ENCODE peak calls at places on chromosomes 3 and 15, in eight cellular contexts. One of them, this sample, is unnamed.

GRCh38 chr3:131494706-131495105 is 8.1 kb downstream of the MRPL3 start:
- DNase-seq in HFFc6: no peak
- DNase-seq in activated CD4-positive, CD25-positive, alpha-beta regulatory T cell treated with anti-CD3 and anti-CD28 coated beads, Interleukin-2, amount 50 U/mL, for 72 hours: no peak
- DNase-seq in pulmonary artery endothelial cell: no peak
- DNase-seq in kidney glomerular epithelial cell: peak; percentile 43
- DNase-seq in SW 1271: no peak
- DNase-seq in caudate nucleus: no peak
- DNase-seq in HTR-8/SVneo: no peak
- DNase-seq in this sample: no peak

GRCh38 chr3:65114041-65114440 is 426.2 kb upstream of the ADAMTS9 start:
- DNase-seq in HFFc6: no peak
- DNase-seq in activated CD4-positive, CD25-positive, alpha-beta regulatory T cell treated with anti-CD3 and anti-CD28 coated beads, Interleukin-2, amount 50 U/mL, for 72 hours: no peak
- DNase-seq in pulmonary artery endothelial cell: no peak
- DNase-seq in kidney glomerular epithelial cell: no peak
- DNase-seq in SW 1271: no peak
- DNase-seq in caudate nucleus: no peak
- DNase-seq in HTR-8/SVneo: no peak
- DNase-seq in this sample: no peak

GRCh38 chr3:72818915-72819314 is 29.3 kb downstream of the SHQ1 start:
- DNase-seq in HFFc6: peak; percentile 72
- DNase-seq in activated CD4-positive, CD25-positive, alpha-beta regulatory T cell treated with anti-CD3 and anti-CD28 coated beads, Interleukin-2, amount 50 U/mL, for 72 hours: no peak
- DNase-seq in pulmonary artery endothelial cell: no peak
- DNase-seq in kidney glomerular epithelial cell: no peak
- DNase-seq in SW 1271: no peak
- DNase-seq in caudate nucleus: no peak
- DNase-seq in HTR-8/SVneo: no peak
- DNase-seq in this sample: no peak

GRCh38 chr3:141498592-141499223 is 11.9 kb downstream of the RASA2 start:
- DNase-seq in HFFc6: no peak
- DNase-seq in activated CD4-positive, CD25-positive, alpha-beta regulatory T cell treated with anti-CD3 and anti-CD28 coated beads, Interleukin-2, amount 50 U/mL, for 72 hours: peak; percentile 74
- DNase-seq in pulmonary artery endothelial cell: no peak
- DNase-seq in kidney glomerular epithelial cell: no peak
- DNase-seq in SW 1271: no peak
- DNase-seq in caudate nucleus: no peak
- DNase-seq in HTR-8/SVneo: no peak
- DNase-seq in this sample: peak; percentile 81

GRCh38 chr15:81040757-81041156 is 40.0 kb downstream of the TLNRD1 start:
- DNase-seq in HFFc6: no peak
- DNase-seq in activated CD4-positive, CD25-positive, alpha-beta regulatory T cell treated with anti-CD3 and anti-CD28 coated beads, Interleukin-2, amount 50 U/mL, for 72 hours: no peak
- DNase-seq in pulmonary artery endothelial cell: no peak
- DNase-seq in kidney glomerular epithelial cell: no peak
- DNase-seq in SW 1271: no peak
- DNase-seq in caudate nucleus: no peak
- DNase-seq in HTR-8/SVneo: no peak
- DNase-seq in this sample: no peak

GRCh38 chr15:35448294-35448693 is 97.7 kb downstream of the DPH6 start:
- DNase-seq in HFFc6: no peak
- DNase-seq in activated CD4-positive, CD25-positive, alpha-beta regulatory T cell treated with anti-CD3 and anti-CD28 coated beads, Interleukin-2, amount 50 U/mL, for 72 hours: no peak
- DNase-seq in pulmonary artery endothelial cell: no peak
- DNase-seq in kidney glomerular epithelial cell: no peak
- DNase-seq in SW 1271: no peak
- DNase-seq in caudate nucleus: no peak
- DNase-seq in HTR-8/SVneo: peak; percentile 14
- DNase-seq in this sample: no peak

GRCh38 chr15:58492661-58493397 is 61.0 kb downstream of the LIPC start:
- DNase-seq in HFFc6: no peak
- DNase-seq in activated CD4-positive, CD25-positive, alpha-beta regulatory T cell treated with anti-CD3 and anti-CD28 coated beads, Interleukin-2, amount 50 U/mL, for 72 hours: no peak
- DNase-seq in pulmonary artery endothelial cell: no peak
- DNase-seq in kidney glomerular epithelial cell: no peak
- DNase-seq in SW 1271: no peak
- DNase-seq in caudate nucleus: no peak
- DNase-seq in HTR-8/SVneo: no peak
- DNase-seq in this sample: no peak

GRCh38 chr15:84749111-84749991 is 959 bp downstream of the ZNF592 start:
- DNase-seq in HFFc6: no peak
- DNase-seq in activated CD4-positive, CD25-positive, alpha-beta regulatory T cell treated with anti-CD3 and anti-CD28 coated beads, Interleukin-2, amount 50 U/mL, for 72 hours: peak; percentile 47
- DNase-seq in pulmonary artery endothelial cell: no peak
- DNase-seq in kidney glomerular epithelial cell: no peak
- DNase-seq in SW 1271: no peak
- DNase-seq in caudate nucleus: no peak
- DNase-seq in HTR-8/SVneo: no peak
- DNase-seq in this sample: peak; percentile 59

GRCh38 chr15:70258369-70259029 is 160.8 kb upstream of the TLE3 start:
- DNase-seq in HFFc6: no peak
- DNase-seq in activated CD4-positive, CD25-positive, alpha-beta regulatory T cell treated with anti-CD3 and anti-CD28 coated beads, Interleukin-2, amount 50 U/mL, for 72 hours: peak; percentile 75
- DNase-seq in pulmonary artery endothelial cell: no peak
- DNase-seq in kidney glomerular epithelial cell: no peak
- DNase-seq in SW 1271: no peak
- DNase-seq in caudate nucleus: no peak
- DNase-seq in HTR-8/SVneo: no peak
- DNase-seq in this sample: peak; percentile 84

GRCh38 chr3:59212128-59212764 is 162.4 kb upstream of the CFAP20DC start:
- DNase-seq in HFFc6: peak; percentile 32
- DNase-seq in activated CD4-positive, CD25-positive, alpha-beta regulatory T cell treated with anti-CD3 and anti-CD28 coated beads, Interleukin-2, amount 50 U/mL, for 72 hours: no peak
- DNase-seq in pulmonary artery endothelial cell: no peak
- DNase-seq in kidney glomerular epithelial cell: peak; percentile 43
- DNase-seq in SW 1271: no peak
- DNase-seq in caudate nucleus: no peak
- DNase-seq in HTR-8/SVneo: peak; percentile 27
- DNase-seq in this sample: peak; percentile 70

GRCh38 chr3:194054540-194054939 is 81.4 kb upstream of the HES1 start:
- DNase-seq in HFFc6: no peak
- DNase-seq in activated CD4-positive, CD25-positive, alpha-beta regulatory T cell treated with anti-CD3 and anti-CD28 coated beads, Interleukin-2, amount 50 U/mL, for 72 hours: no peak
- DNase-seq in pulmonary artery endothelial cell: no peak
- DNase-seq in kidney glomerular epithelial cell: no peak
- DNase-seq in SW 1271: no peak
- DNase-seq in caudate nucleus: no peak
- DNase-seq in HTR-8/SVneo: no peak
- DNase-seq in this sample: no peak